ENCODE peak calls at places on chromosomes 6 and 20, in five cellular contexts. G is iPS DF 6.9, U is left ventricle myocardium inferior, K is upper lobe of right lung, E is adrenal gland. H is an unnamed sample.
A peak's percentile ranks its signal among the peaks of the same experiment; 100 is the strongest.

GRCh38 chr6:117907600-117908245 is 659 bp downstream of the SLC35F1 start:
- DNase-seq in G (no peak), U (no peak), K (peak; percentile 65), E (no peak), H (no peak)

GRCh38 chr6:148559848-148560433 is 186.9 kb upstream of the UST start:
- DNase-seq in G (peak; percentile 52), U (peak; percentile 71), K (peak; percentile 88), E (peak; percentile 80), H (peak; percentile 87)

GRCh38 chr20:43983359-43983758 is 68.7 kb downstream of the TOX2 start:
- DNase-seq in G (no peak), U (no peak), K (no peak), E (no peak), H (no peak)

GRCh38 chr20:63653041-63653973 is at the start of gene STMN3:
- DNase-seq in G (peak; percentile 71), U (peak; percentile 89), K (peak; percentile 92), E (peak; percentile 95), H (peak; percentile 97)

GRCh38 chr20:33947709-33948295 is 45.9 kb upstream of the RALY start:
- DNase-seq in G (peak; percentile 97), U (no peak), K (no peak), E (peak; percentile 12), H (peak; percentile 35)

GRCh38 chr6:126422912-126423311 is 83.0 kb downstream of the CENPW start:
- DNase-seq in G (no peak), U (no peak), K (no peak), E (no peak), H (no peak)

GRCh38 chr20:44942264-44942973 is 17.8 kb downstream of the TOMM34 start:
- DNase-seq in G (no peak), U (no peak), K (no peak), E (no peak), H (no peak)

GRCh38 chr6:28895131-28895812 is 28.5 kb downstream of the TRIM27 start:
- DNase-seq in G (peak; percentile 90), U (peak; percentile 91), K (peak; percentile 90), E (peak; percentile 95), H (peak; percentile 97)

GRCh38 chr20:25325997-25326396 is 64.6 kb downstream of the ABHD12 start:
- DNase-seq in G (no peak), U (no peak), K (no peak), E (no peak), H (no peak)

GRCh38 chr6:132023490-132023889 is 72.3 kb upstream of the CCN2 start:
- DNase-seq in G (no peak), U (no peak), K (no peak), E (no peak), H (no peak)

GRCh38 chr6:157615411-157615763 is 207.7 kb upstream of the SNX9 start:
- DNase-seq in G (no peak), U (no peak), K (no peak), E (no peak), H (no peak)

GRCh38 chr6:28563420-28564095 is 37.9 kb downstream of the GPX5 start:
- DNase-seq in G (no peak), U (no peak), K (no peak), E (no peak), H (no peak)

GRCh38 chr6:167826230-167827061 is at the start of gene AFDN:
- DNase-seq in G (no peak), U (peak; percentile 78), K (peak; percentile 89), E (peak; percentile 73), H (peak; percentile 82)

GRCh38 chr20:58692579-58693225 is at the start of gene NPEPL1:
- DNase-seq in G (peak; percentile 39), U (peak; percentile 75), K (peak; percentile 90), E (peak; percentile 78), H (peak; percentile 90)

GRCh38 chr20:4813076-4813838 is 91.5 kb downstream of the PRND start:
- DNase-seq in G (no peak), U (no peak), K (no peak), E (no peak), H (no peak)

GRCh38 chr20:14449323-14449722 is 111.9 kb upstream of the FLRT3 start:
- DNase-seq in G (no peak), U (no peak), K (no peak), E (no peak), H (no peak)

GRCh38 chr6:158762787-158763439 is 56.3 kb downstream of the EZR start:
- DNase-seq in G (no peak), U (no peak), K (no peak), E (peak; percentile 74), H (no peak)

GRCh38 chr6:15066433-15067337 is 179.2 kb upstream of the JARID2 start:
- DNase-seq in G (no peak), U (peak; percentile 26), K (peak; percentile 62), E (peak; percentile 77), H (no peak)

GRCh38 chr6:14274552-14275492 is 157.2 kb downstream of the CD83 start:
- DNase-seq in G (no peak), U (no peak), K (peak; percentile 64), E (no peak), H (no peak)

GRCh38 chr20:32792316-32792715 is 27.4 kb upstream of the MAPRE1 start:
- DNase-seq in G (no peak), U (no peak), K (no peak), E (no peak), H (peak; percentile 44)

GRCh38 chr6:55957961-55958422 is 82.6 kb upstream of the BMP5 start:
- DNase-seq in G (no peak), U (no peak), K (no peak), E (no peak), H (no peak)

GRCh38 chr6:26235240-26235730 is 129.7 kb upstream of the BTN3A2 start:
- DNase-seq in G (no peak), U (no peak), K (no peak), E (no peak), H (no peak)

GRCh38 chr6:170444056-170444505 is 109.0 kb downstream of the PSMB1 start:
- DNase-seq in G (no peak), U (no peak), K (peak; percentile 68), E (no peak), H (no peak)

GRCh38 chr6:6285679-6286078 is 34.8 kb downstream of the F13A1 start:
- DNase-seq in G (no peak), U (no peak), K (no peak), E (no peak), H (no peak)

GRCh38 chr6:31058128-31058894 is 48.0 kb downstream of the MUC22 start:
- DNase-seq in G (no peak), U (no peak), K (no peak), E (no peak), H (peak; percentile 28)

GRCh38 chr6:163352011-163352685 is 62.4 kb upstream of the QKI start:
- DNase-seq in G (no peak), U (no peak), K (no peak), E (peak; percentile 8), H (no peak)

GRCh38 chr20:31712112-31712553 is 10.5 kb downstream of the BCL2L1 start:
- DNase-seq in G (no peak), U (no peak), K (no peak), E (peak; percentile 68), H (peak; percentile 47)

GRCh38 chr20:53702617-53703016 is 109.0 kb upstream of the ZNF217 start:
- DNase-seq in G (no peak), U (no peak), K (no peak), E (no peak), H (no peak)
- H3K4me1 ChIP-seq in G (no peaks in the 10 kb centered on the region), U (peaks cover 14% of the 10 kb centered on the region), K (peaks cover 17% of the 10 kb centered on the region), E (no peaks in the 10 kb centered on the region), H (peaks cover 11% of the 10 kb centered on the region)

GRCh38 chr6:160995271-160995670 is 3.7 kb downstream of the MAP3K4 start:
- DNase-seq in G (no peak), U (no peak), K (no peak), E (no peak), H (no peak)
- H3K4me3 ChIP-seq in G (no peak overlapping the region), U (no peak overlapping the region), K (no peak overlapping the region), E (no peak overlapping the region), H (no peak overlapping the region)

GRCh38 chr6:36544228-36544627 is 3.1 kb downstream of the STK38 start:
- DNase-seq in G (no peak), U (no peak), K (no peak), E (no peak), H (peak; percentile 13)

GRCh38 chr6:36545767-36546663 is 1.3 kb downstream of the STK38 start:
- DNase-seq in G (no peak), U (no peak), K (no peak), E (peak; percentile 40), H (peak; percentile 51)

GRCh38 chr6:36539814-36540568 is 7.3 kb downstream of the STK38 start:
- DNase-seq in G (no peak), U (no peak), K (no peak), E (no peak), H (no peak)

GRCh38 chr6:36546664-36546957 is 668 bp downstream of the STK38 start:
- DNase-seq in G (no peak), U (no peak), K (no peak), E (no peak), H (no peak)

DNA sequence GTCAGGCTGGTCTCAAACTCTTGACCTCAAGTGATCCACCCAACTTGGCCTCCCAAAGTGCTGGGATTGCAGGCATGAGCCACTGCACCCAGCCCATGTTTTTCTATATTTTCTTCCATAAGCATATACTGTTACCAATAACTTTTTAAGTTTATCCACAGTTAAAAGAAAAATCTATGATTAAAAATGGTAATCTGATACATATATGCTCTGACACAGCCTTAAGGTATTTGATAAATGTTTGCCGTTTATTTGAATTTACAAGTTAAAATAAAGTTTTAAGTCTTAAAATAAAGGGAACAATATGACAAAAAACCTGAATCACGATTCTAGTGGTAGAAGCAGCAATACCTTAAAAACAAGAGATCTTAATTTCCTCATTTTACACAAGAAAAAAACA is 5.2 kb downstream of the STK38 start:
- DNase-seq in G (no peak), U (no peak), K (no peak), E (no peak), H (no peak)
- H3K27ac ChIP-seq in G (no peak overlapping the region), U (no peak overlapping the region), K (no peak overlapping the region), E (no peak overlapping the region), H (no peak overlapping the region)

GRCh38 chr6:338815-339262 is 46.6 kb downstream of the DUSP22 start:
- DNase-seq in G (no peak), U (no peak), K (no peak), E (no peak), H (peak; percentile 11)

GRCh38 chr6:341914-342831 is 49.4 kb upstream of the IRF4 start:
- DNase-seq in G (no peak), U (no peak), K (peak; percentile 67), E (no peak), H (no peak)

GRCh38 chr6:340991-341827 is 48.9 kb downstream of the DUSP22 start:
- DNase-seq in G (no peak), U (peak; percentile 25), K (peak; percentile 78), E (peak; percentile 90), H (no peak)

GRCh38 chr6:339480-339879 is 47.2 kb downstream of the DUSP22 start:
- DNase-seq in G (no peak), U (no peak), K (no peak), E (no peak), H (no peak)

DNA sequence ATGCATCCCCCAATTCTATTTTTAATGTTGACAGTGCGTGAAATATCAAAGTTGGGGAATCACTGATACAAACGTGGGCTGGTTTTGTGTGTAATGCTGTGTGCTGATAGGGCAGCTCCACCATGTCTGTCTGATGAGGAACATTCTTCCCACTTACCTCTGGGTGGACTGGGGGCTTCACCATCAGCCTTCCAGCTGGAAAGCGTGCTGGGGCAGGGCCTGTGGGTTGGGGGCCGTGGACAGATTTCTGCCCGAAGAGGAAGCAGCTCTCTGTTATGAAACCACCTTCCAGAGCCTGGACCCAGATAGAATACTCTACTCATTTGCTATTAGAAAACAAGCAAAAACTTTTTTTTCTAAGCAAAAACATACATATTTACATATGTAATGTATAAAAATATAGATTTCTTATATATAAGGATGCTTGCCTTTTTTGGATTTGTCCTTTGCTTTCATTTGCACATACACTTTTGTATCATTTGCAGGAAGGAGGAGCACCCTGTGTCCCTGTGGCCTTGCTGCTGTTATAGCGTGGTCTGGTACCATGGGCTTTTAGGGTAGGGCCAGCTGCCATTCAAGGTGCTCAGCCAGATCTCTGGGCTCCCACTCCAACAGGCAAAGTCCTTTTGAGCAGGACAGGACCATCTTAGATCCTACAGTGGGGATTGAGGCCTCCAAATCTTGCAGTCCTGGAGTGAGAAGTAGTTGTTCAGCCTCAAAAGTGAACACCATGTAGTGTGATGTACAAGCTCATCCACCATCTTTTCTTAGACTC is 48.1 kb downstream of the DUSP22 start:
- DNase-seq in G (no peak), U (peak; percentile 15), K (peak; percentile 60), E (no peak), H (no peak)
- H3K4me1 ChIP-seq in G (no peaks in the 10 kb centered on the region), U (peaks cover 72% of the 10 kb centered on the region), K (peaks cover 16% of the 10 kb centered on the region), E (peaks cover 12% of the 10 kb centered on the region), H (peaks cover 35% of the 10 kb centered on the region)

H was measured in cardiac muscle cell.